ENCODE peak calls at places on chromosome 13, in ten cellular contexts. One of them, this sample, is unnamed.
A peak's percentile ranks its signal among the peaks of the same experiment; 100 is the strongest.

GRCh38 chr13:21231426-21231945 is 55.0 kb downstream of the MRPL57 start:
- DNase-seq in AG08396: no peak
- DNase-seq in Ammon's horn: no peak
- DNase-seq in immature natural killer cell: no peak
- DNase-seq in endothelial cell of umbilical vein: no peak
- DNase-seq in breast epithelium: no peak
- DNase-seq in NCI-H1105: no peak
- DNase-seq in activated CD8-positive, alpha-beta T cell treated with anti-CD3 and anti-CD28 coated beads for 36 hours: no peak
- DNase-seq in WTC11: no peak
- DNase-seq in putamen: no peak
- DNase-seq in this sample: no peak

GRCh38 chr13:97307882-97308624 is 85.9 kb downstream of the MBNL2 start:
- DNase-seq in AG08396: no peak
- DNase-seq in Ammon's horn: peak; percentile 84
- DNase-seq in immature natural killer cell: no peak
- DNase-seq in endothelial cell of umbilical vein: peak; percentile 87
- DNase-seq in breast epithelium: peak; percentile 72
- DNase-seq in NCI-H1105: no peak
- DNase-seq in activated CD8-positive, alpha-beta T cell treated with anti-CD3 and anti-CD28 coated beads for 36 hours: no peak
- DNase-seq in WTC11: no peak
- DNase-seq in putamen: peak; percentile 79
- DNase-seq in this sample: peak; percentile 61

GRCh38 chr13:34942732-34943674 is 933 bp downstream of the NBEA start:
- DNase-seq in AG08396: peak; percentile 5
- DNase-seq in Ammon's horn: peak; percentile 38
- DNase-seq in immature natural killer cell: no peak
- DNase-seq in endothelial cell of umbilical vein: peak; percentile 19
- DNase-seq in breast epithelium: no peak
- DNase-seq in NCI-H1105: peak; percentile 27
- DNase-seq in activated CD8-positive, alpha-beta T cell treated with anti-CD3 and anti-CD28 coated beads for 36 hours: peak; percentile 17
- DNase-seq in WTC11: peak; percentile 61
- DNase-seq in putamen: no peak
- DNase-seq in this sample: peak; percentile 45

GRCh38 chr13:103762523-103762922 is 696.3 kb upstream of the SLC10A2 start:
- DNase-seq in AG08396: no peak
- DNase-seq in Ammon's horn: no peak
- DNase-seq in immature natural killer cell: no peak
- DNase-seq in endothelial cell of umbilical vein: no peak
- DNase-seq in breast epithelium: no peak
- DNase-seq in NCI-H1105: no peak
- DNase-seq in activated CD8-positive, alpha-beta T cell treated with anti-CD3 and anti-CD28 coated beads for 36 hours: no peak
- DNase-seq in WTC11: no peak
- DNase-seq in putamen: no peak
- DNase-seq in this sample: no peak

GRCh38 chr13:113531041-113531873 is 40.7 kb upstream of the DCUN1D2 start:
- DNase-seq in AG08396: no peak
- DNase-seq in Ammon's horn: no peak
- DNase-seq in immature natural killer cell: no peak
- DNase-seq in endothelial cell of umbilical vein: no peak
- DNase-seq in breast epithelium: no peak
- DNase-seq in NCI-H1105: no peak
- DNase-seq in activated CD8-positive, alpha-beta T cell treated with anti-CD3 and anti-CD28 coated beads for 36 hours: no peak
- DNase-seq in WTC11: peak; percentile 6
- DNase-seq in putamen: no peak
- DNase-seq in this sample: peak; percentile 4

GRCh38 chr13:113029487-113030258 is 60.7 kb downstream of the MCF2L start:
- DNase-seq in AG08396: peak; percentile 58
- DNase-seq in Ammon's horn: no peak
- DNase-seq in immature natural killer cell: peak; percentile 12
- DNase-seq in endothelial cell of umbilical vein: peak; percentile 35
- DNase-seq in breast epithelium: no peak
- DNase-seq in NCI-H1105: peak; percentile 41
- DNase-seq in activated CD8-positive, alpha-beta T cell treated with anti-CD3 and anti-CD28 coated beads for 36 hours: peak; percentile 73
- DNase-seq in WTC11: peak; percentile 90
- DNase-seq in putamen: no peak
- DNase-seq in this sample: peak; percentile 67

GRCh38 chr13:43346427-43346826 is 323.0 kb downstream of the DNAJC15 start:
- DNase-seq in AG08396: no peak
- DNase-seq in Ammon's horn: no peak
- DNase-seq in immature natural killer cell: no peak
- DNase-seq in endothelial cell of umbilical vein: no peak
- DNase-seq in breast epithelium: no peak
- DNase-seq in NCI-H1105: no peak
- DNase-seq in activated CD8-positive, alpha-beta T cell treated with anti-CD3 and anti-CD28 coated beads for 36 hours: no peak
- DNase-seq in WTC11: no peak
- DNase-seq in putamen: no peak
- DNase-seq in this sample: no peak

GRCh38 chr13:85586422-85586831 is 212.8 kb downstream of the SLITRK6 start:
- DNase-seq in AG08396: no peak
- DNase-seq in Ammon's horn: no peak
- DNase-seq in immature natural killer cell: no peak
- DNase-seq in endothelial cell of umbilical vein: no peak
- DNase-seq in breast epithelium: no peak
- DNase-seq in NCI-H1105: no peak
- DNase-seq in activated CD8-positive, alpha-beta T cell treated with anti-CD3 and anti-CD28 coated beads for 36 hours: no peak
- DNase-seq in WTC11: no peak
- DNase-seq in putamen: no peak
- DNase-seq in this sample: no peak

GRCh38 chr13:87952377-87952776 is 281.2 kb downstream of the SLITRK5 start:
- DNase-seq in AG08396: no peak
- DNase-seq in Ammon's horn: no peak
- DNase-seq in immature natural killer cell: no peak
- DNase-seq in endothelial cell of umbilical vein: no peak
- DNase-seq in breast epithelium: no peak
- DNase-seq in NCI-H1105: no peak
- DNase-seq in activated CD8-positive, alpha-beta T cell treated with anti-CD3 and anti-CD28 coated beads for 36 hours: no peak
- DNase-seq in WTC11: no peak
- DNase-seq in putamen: no peak
- DNase-seq in this sample: no peak

GRCh38 chr13:99363391-99363790 is 56.2 kb upstream of the GPR183 start:
- DNase-seq in AG08396: no peak
- DNase-seq in Ammon's horn: no peak
- DNase-seq in immature natural killer cell: no peak
- DNase-seq in endothelial cell of umbilical vein: no peak
- DNase-seq in breast epithelium: no peak
- DNase-seq in NCI-H1105: no peak
- DNase-seq in activated CD8-positive, alpha-beta T cell treated with anti-CD3 and anti-CD28 coated beads for 36 hours: no peak
- DNase-seq in WTC11: no peak
- DNase-seq in putamen: no peak
- DNase-seq in this sample: no peak

GRCh38 chr13:73216381-73216831 is 157.6 kb downstream of the KLF5 start:
- DNase-seq in AG08396: no peak
- DNase-seq in Ammon's horn: no peak
- DNase-seq in immature natural killer cell: no peak
- DNase-seq in endothelial cell of umbilical vein: no peak
- DNase-seq in breast epithelium: peak; percentile 35
- DNase-seq in NCI-H1105: no peak
- DNase-seq in activated CD8-positive, alpha-beta T cell treated with anti-CD3 and anti-CD28 coated beads for 36 hours: no peak
- DNase-seq in WTC11: no peak
- DNase-seq in putamen: no peak
- DNase-seq in this sample: peak; percentile 54

GRCh38 chr13:111508164-111508870 is 187.9 kb downstream of the TEX29 start:
- DNase-seq in AG08396: no peak
- DNase-seq in Ammon's horn: no peak
- DNase-seq in immature natural killer cell: no peak
- DNase-seq in endothelial cell of umbilical vein: no peak
- DNase-seq in breast epithelium: no peak
- DNase-seq in NCI-H1105: no peak
- DNase-seq in activated CD8-positive, alpha-beta T cell treated with anti-CD3 and anti-CD28 coated beads for 36 hours: no peak
- DNase-seq in WTC11: no peak
- DNase-seq in putamen: no peak
- DNase-seq in this sample: no peak

GRCh38 chr13:54859827-54860226 is 1831.2 kb downstream of the OLFM4 start:
- DNase-seq in AG08396: no peak
- DNase-seq in Ammon's horn: no peak
- DNase-seq in immature natural killer cell: no peak
- DNase-seq in endothelial cell of umbilical vein: no peak
- DNase-seq in breast epithelium: no peak
- DNase-seq in NCI-H1105: no peak
- DNase-seq in activated CD8-positive, alpha-beta T cell treated with anti-CD3 and anti-CD28 coated beads for 36 hours: no peak
- DNase-seq in WTC11: no peak
- DNase-seq in putamen: no peak
- DNase-seq in this sample: no peak

GRCh38 chr13:96730676-96731075 is 263.6 kb downstream of the OXGR1 start:
- DNase-seq in AG08396: no peak
- DNase-seq in Ammon's horn: no peak
- DNase-seq in immature natural killer cell: no peak
- DNase-seq in endothelial cell of umbilical vein: no peak
- DNase-seq in breast epithelium: no peak
- DNase-seq in NCI-H1105: no peak
- DNase-seq in activated CD8-positive, alpha-beta T cell treated with anti-CD3 and anti-CD28 coated beads for 36 hours: no peak
- DNase-seq in WTC11: no peak
- DNase-seq in putamen: no peak
- DNase-seq in this sample: no peak

GRCh38 chr13:23634897-23635296 is 64.7 kb downstream of the TNFRSF19 start:
- DNase-seq in AG08396: no peak
- DNase-seq in Ammon's horn: no peak
- DNase-seq in immature natural killer cell: no peak
- DNase-seq in endothelial cell of umbilical vein: no peak
- DNase-seq in breast epithelium: no peak
- DNase-seq in NCI-H1105: no peak
- DNase-seq in activated CD8-positive, alpha-beta T cell treated with anti-CD3 and anti-CD28 coated beads for 36 hours: no peak
- DNase-seq in WTC11: no peak
- DNase-seq in putamen: no peak
- DNase-seq in this sample: no peak

GRCh38 chr13:30551194-30551593 is 66.5 kb upstream of the USPL1 start:
- DNase-seq in AG08396: peak; percentile 12
- DNase-seq in Ammon's horn: no peak
- DNase-seq in immature natural killer cell: no peak
- DNase-seq in endothelial cell of umbilical vein: peak; percentile 26
- DNase-seq in breast epithelium: no peak
- DNase-seq in NCI-H1105: no peak
- DNase-seq in activated CD8-positive, alpha-beta T cell treated with anti-CD3 and anti-CD28 coated beads for 36 hours: no peak
- DNase-seq in WTC11: no peak
- DNase-seq in putamen: no peak
- DNase-seq in this sample: peak; percentile 28

GRCh38 chr13:80137994-80138393 is 202.9 kb downstream of the SPRY2 start:
- DNase-seq in AG08396: no peak
- DNase-seq in Ammon's horn: no peak
- DNase-seq in immature natural killer cell: no peak
- DNase-seq in endothelial cell of umbilical vein: no peak
- DNase-seq in breast epithelium: no peak
- DNase-seq in NCI-H1105: no peak
- DNase-seq in activated CD8-positive, alpha-beta T cell treated with anti-CD3 and anti-CD28 coated beads for 36 hours: no peak
- DNase-seq in WTC11: no peak
- DNase-seq in putamen: no peak
- DNase-seq in this sample: no peak

GRCh38 chr13:44752184-44752583 is 176.1 kb upstream of the TSC22D1 start:
- DNase-seq in AG08396: no peak
- DNase-seq in Ammon's horn: no peak
- DNase-seq in immature natural killer cell: no peak
- DNase-seq in endothelial cell of umbilical vein: no peak
- DNase-seq in breast epithelium: no peak
- DNase-seq in NCI-H1105: no peak
- DNase-seq in activated CD8-positive, alpha-beta T cell treated with anti-CD3 and anti-CD28 coated beads for 36 hours: no peak
- DNase-seq in WTC11: no peak
- DNase-seq in putamen: no peak
- DNase-seq in this sample: no peak

GRCh38 chr13:114001331-114002008 is 27.6 kb upstream of the C13orf46 start:
- DNase-seq in AG08396: no peak
- DNase-seq in Ammon's horn: no peak
- DNase-seq in immature natural killer cell: no peak
- DNase-seq in endothelial cell of umbilical vein: no peak
- DNase-seq in breast epithelium: no peak
- DNase-seq in NCI-H1105: no peak
- DNase-seq in activated CD8-positive, alpha-beta T cell treated with anti-CD3 and anti-CD28 coated beads for 36 hours: no peak
- DNase-seq in WTC11: no peak
- DNase-seq in putamen: no peak
- DNase-seq in this sample: no peak

GRCh38 chr13:97310809-97311436 is 88.8 kb downstream of the MBNL2 start:
- DNase-seq in AG08396: no peak
- DNase-seq in Ammon's horn: no peak
- DNase-seq in immature natural killer cell: no peak
- DNase-seq in endothelial cell of umbilical vein: no peak
- DNase-seq in breast epithelium: no peak
- DNase-seq in NCI-H1105: no peak
- DNase-seq in activated CD8-positive, alpha-beta T cell treated with anti-CD3 and anti-CD28 coated beads for 36 hours: no peak
- DNase-seq in WTC11: no peak
- DNase-seq in putamen: no peak
- DNase-seq in this sample: no peak

GRCh38 chr13:114140131-114140908 is 7.9 kb upstream of the RASA3 start:
- DNase-seq in AG08396: no peak
- DNase-seq in Ammon's horn: no peak
- DNase-seq in immature natural killer cell: peak; percentile 78
- DNase-seq in endothelial cell of umbilical vein: no peak
- DNase-seq in breast epithelium: no peak
- DNase-seq in NCI-H1105: no peak
- DNase-seq in activated CD8-positive, alpha-beta T cell treated with anti-CD3 and anti-CD28 coated beads for 36 hours: peak; percentile 74
- DNase-seq in WTC11: peak; percentile 4
- DNase-seq in putamen: no peak
- DNase-seq in this sample: no peak

This sample was measured in AG20443.